ENCODE peak calls at places on chromosomes 6 and 20, in four cellular contexts. E, T, X and C are unnamed samples. For H3K4me1, the result is how much of the 10 kb centered on the place peaks cover.

GRCh38 chr20:18774207-18774606 is 39.4 kb upstream of the SCP2D1 start:
- DNase-seq in X (no peak), T (no peak), E (no peak), C (no peak)

GRCh38 chr6:16669227-16669626 is 92.0 kb downstream of the ATXN1 start:
- DNase-seq in E (no peak), X (peak), T (no peak), C (peak)

GRCh38 chr6:41558033-41558807 is 12.0 kb downstream of the FOXP4 start:
- DNase-seq in E (no peak), T (no peak), X (no peak), C (no peak)

GRCh38 chr20:571754-572331 is 28.3 kb upstream of the CSNK2A1 start:
- DNase-seq in X (peak), E (no peak), T (peak), C (no peak)

GRCh38 chr6:89566011-89566775 is 72.4 kb downstream of the LYRM2 start:
- DNase-seq in E (no peak), X (no peak), T (peak), C (no peak)

GRCh38 chr6:13429406-13429753 is 58.0 kb downstream of the GFOD1 start:
- DNase-seq in X (no peak), E (no peak), T (no peak), C (no peak)

GRCh38 chr6:125245523-125246264 is 56.1 kb downstream of the HDDC2 start:
- DNase-seq in X (peak), E (no peak), T (no peak), C (no peak)

GRCh38 chr6:139439278-139439813 is 64.9 kb upstream of the CITED2 start:
- DNase-seq in X (no peak), T (no peak), E (no peak), C (no peak)

GRCh38 chr20:51020657-51021056 is 2.2 kb downstream of the KCNG1 start:
- DNase-seq in X (no peak), E (no peak), T (no peak), C (no peak)

GRCh38 chr6:27650620-27651370 is 177.9 kb upstream of the ZNF184 start:
- DNase-seq in E (no peak), T (peak), X (no peak), C (no peak)

GRCh38 chr6:142207265-142207877 is 60.3 kb downstream of the VTA1 start:
- DNase-seq in E (peak), X (peak), T (peak), C (peak)

GRCh38 chr20:58431134-58431533 is 42.1 kb downstream of the VAPB start:
- DNase-seq in T (no peak), E (no peak), X (no peak), C (no peak)

GRCh38 chr20:57801046-57801445 is 91.2 kb upstream of the PMEPA1 start:
- DNase-seq in E (no peak), X (no peak), T (no peak), C (no peak)

GRCh38 chr20:51387125-51387865 is 155.2 kb downstream of the NFATC2 start:
- DNase-seq in E (no peak), T (no peak), X (no peak), C (no peak)

GRCh38 chr6:168571268-168571667 is 130.3 kb downstream of the SMOC2 start:
- DNase-seq in E (no peak), T (no peak), X (no peak), C (no peak)

GRCh38 chr20:4661191-4661590 is 60.5 kb upstream of the PRND start:
- DNase-seq in X (peak), E (peak), T (no peak), C (peak)

GRCh38 chr6:79671605-79672266 is 40.6 kb downstream of the SH3BGRL2 start:
- DNase-seq in T (no peak), X (peak), E (peak), C (peak)

GRCh38 chr20:4160761-4161305 is 145.5 kb upstream of the RNF24 start:
- DNase-seq in T (no peak), X (peak), E (no peak), C (no peak)

GRCh38 chr20:45704969-45705637 is at the start of gene WFDC10B:
- DNase-seq in E (no peak), T (no peak), X (peak), C (no peak)

GRCh38 chr6:147156799-147157382 is 47.3 kb upstream of the STXBP5 start:
- DNase-seq in E (no peak), X (no peak), T (no peak), C (no peak)

GRCh38 chr6:75334266-75335040 is 49.9 kb upstream of the TMEM30A start:
- DNase-seq in X (no peak), E (no peak), T (peak), C (no peak)

GRCh38 chr6:112683106-112683505 is 336.0 kb downstream of the RFPL4B start:
- DNase-seq in X (no peak), T (no peak), E (no peak), C (no peak)

GRCh38 chr6:11410539-11411307 is 126.8 kb upstream of the TMEM170B start:
- DNase-seq in T (no peak), E (no peak), X (no peak), C (no peak)

GRCh38 chr20:33681728-33682353 is 4.3 kb downstream of the E2F1 start:
- DNase-seq in E (no peak), X (no peak), T (no peak), C (no peak)

GRCh38 chr20:53750827-53751393 is 157.3 kb upstream of the ZNF217 start:
- DNase-seq in T (no peak), E (no peak), X (peak), C (no peak)

GRCh38 chr20:35307666-35308653 is 15.7 kb upstream of the FAM83C start:
- DNase-seq in X (no peak), T (no peak), E (no peak), C (no peak)

GRCh38 chr6:113881473-113881980 is 24.4 kb downstream of the MARCKS start:
- DNase-seq in X (no peak), E (no peak), T (no peak), C (no peak)

GRCh38 chr6:34602318-34603111 is 46.4 kb upstream of the SPDEF start:
- DNase-seq in T (no peak), X (peak), E (no peak), C (no peak)

GRCh38 chr6:12071064-12071615 is 59.0 kb downstream of the HIVEP1 start:
- DNase-seq in E (no peak), T (no peak), X (no peak), C (no peak)

GRCh38 chr20:6012166-6012565 is 41.7 kb downstream of the LRRN4 start:
- DNase-seq in T (no peak), E (no peak), X (no peak), C (no peak)

GRCh38 chr20:18284805-18285533 is 3.4 kb upstream of the ZNF133 start:
- DNase-seq in X (no peak), T (no peak), E (no peak), C (no peak)

GRCh38 chr20:31663838-31664695 is 26.4 kb downstream of the COX4I2 start:
- DNase-seq in X (peak), T (no peak), E (no peak), C (no peak)

GRCh38 chr6:46491201-46491788 is at the start of gene RCAN2:
- DNase-seq in T (peak), E (no peak), X (peak), C (peak)

GRCh38 chr6:20126789-20127653 is 85.2 kb downstream of the MBOAT1 start:
- DNase-seq in X (peak), T (peak), E (peak), C (peak)

GRCh38 chr20:45330476-45330875 is 17.7 kb downstream of the SDC4 start:
- DNase-seq in E (no peak), T (no peak), X (no peak), C (no peak)

GRCh38 chr6:30542404-30542725 is 13.9 kb downstream of the GNL1 start:
- DNase-seq in X (no peak), E (peak), T (no peak), C (peak)

GRCh38 chr6:163728442-163729126 is 314.1 kb downstream of the QKI start:
- DNase-seq in X (no peak), E (no peak), T (no peak), C (no peak)

DNA sequence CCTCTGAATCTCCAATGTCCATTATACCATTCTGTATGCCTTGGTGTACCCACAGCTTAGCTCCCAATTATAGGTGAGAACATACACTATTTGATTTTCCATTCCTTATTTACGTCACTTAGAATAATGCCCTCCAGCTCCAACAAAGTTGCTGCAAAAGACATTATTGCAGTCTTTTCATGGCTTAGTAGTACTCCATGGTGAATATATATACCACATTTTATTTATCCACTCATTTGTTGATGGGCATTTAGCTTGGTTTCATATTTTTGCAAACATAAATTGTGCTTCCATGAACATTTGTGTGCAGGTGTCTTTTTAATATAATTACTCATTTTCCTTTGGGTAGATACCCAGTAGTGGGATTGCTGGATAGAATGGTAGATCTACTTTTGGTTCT is 374.1 kb upstream of the HTR1E start:
- DNase-seq in E (no peak), X (no peak), T (no peak), C (no peak)
- H3K4me1 ChIP-seq in E (under half), X (under half), T (under half), C (under half)

DNA sequence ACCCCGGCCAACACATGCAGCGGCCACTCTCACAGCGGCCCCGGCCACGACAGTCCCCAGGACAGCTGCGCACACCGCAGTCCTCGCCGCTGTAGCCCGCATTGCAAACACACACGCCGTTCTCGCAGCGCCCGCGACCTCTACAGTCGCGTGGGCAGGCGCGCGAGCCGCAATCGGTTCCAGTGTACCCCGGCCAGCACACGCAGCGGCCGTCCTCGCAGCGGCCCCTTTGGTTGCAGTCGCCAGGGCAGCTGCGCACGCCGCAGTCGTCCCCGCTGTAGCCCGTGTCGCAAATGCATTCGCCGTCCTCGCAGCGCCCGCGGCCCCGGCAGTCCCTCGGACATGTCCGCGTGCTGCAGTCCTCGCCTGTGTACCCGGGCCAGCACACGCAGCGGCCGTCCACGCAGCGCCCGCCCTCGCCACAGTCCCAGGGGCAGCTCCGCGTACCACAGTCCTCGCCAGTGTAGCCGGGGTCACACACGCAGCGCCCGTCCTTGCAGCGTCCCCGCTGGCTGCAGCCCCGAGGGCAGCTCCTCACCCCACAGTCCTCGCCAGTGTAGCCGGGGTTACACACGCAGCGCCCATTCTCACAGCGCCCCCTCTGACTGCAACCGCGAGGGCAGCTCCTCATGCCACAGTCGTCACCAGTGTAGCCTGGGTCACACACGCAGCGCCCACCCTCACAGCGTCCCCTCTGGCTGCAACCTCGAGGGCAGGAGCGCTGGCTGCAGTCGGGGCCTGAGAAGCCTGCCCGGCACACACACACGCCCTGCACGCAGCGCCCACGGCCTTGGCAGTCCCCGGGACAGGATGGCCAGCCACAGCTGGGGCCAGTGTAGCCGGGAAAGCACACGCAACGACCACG is 12.5 kb downstream of the TNXB start:
- DNase-seq in X (no peak), T (no peak), E (no peak), C (no peak)
- H3K4me3 ChIP-seq in X (no peak), T (no peak), E (no peak), C (no peak)

GRCh38 chr20:10658051-10658823 is 15.6 kb downstream of the JAG1 start:
- DNase-seq in X (no peak), T (no peak), E (no peak), C (no peak)

GRCh38 chr20:10660661-10661060 is 13.1 kb downstream of the JAG1 start:
- DNase-seq in X (no peak), E (no peak), T (no peak), C (no peak)

GRCh38 chr20:10658876-10659632 is 14.7 kb downstream of the JAG1 start:
- DNase-seq in X (no peak), T (no peak), E (no peak), C (no peak)

GRCh38 chr20:10661261-10661660 is 12.5 kb downstream of the JAG1 start:
- DNase-seq in X (no peak), T (no peak), E (no peak), C (no peak)

DNA sequence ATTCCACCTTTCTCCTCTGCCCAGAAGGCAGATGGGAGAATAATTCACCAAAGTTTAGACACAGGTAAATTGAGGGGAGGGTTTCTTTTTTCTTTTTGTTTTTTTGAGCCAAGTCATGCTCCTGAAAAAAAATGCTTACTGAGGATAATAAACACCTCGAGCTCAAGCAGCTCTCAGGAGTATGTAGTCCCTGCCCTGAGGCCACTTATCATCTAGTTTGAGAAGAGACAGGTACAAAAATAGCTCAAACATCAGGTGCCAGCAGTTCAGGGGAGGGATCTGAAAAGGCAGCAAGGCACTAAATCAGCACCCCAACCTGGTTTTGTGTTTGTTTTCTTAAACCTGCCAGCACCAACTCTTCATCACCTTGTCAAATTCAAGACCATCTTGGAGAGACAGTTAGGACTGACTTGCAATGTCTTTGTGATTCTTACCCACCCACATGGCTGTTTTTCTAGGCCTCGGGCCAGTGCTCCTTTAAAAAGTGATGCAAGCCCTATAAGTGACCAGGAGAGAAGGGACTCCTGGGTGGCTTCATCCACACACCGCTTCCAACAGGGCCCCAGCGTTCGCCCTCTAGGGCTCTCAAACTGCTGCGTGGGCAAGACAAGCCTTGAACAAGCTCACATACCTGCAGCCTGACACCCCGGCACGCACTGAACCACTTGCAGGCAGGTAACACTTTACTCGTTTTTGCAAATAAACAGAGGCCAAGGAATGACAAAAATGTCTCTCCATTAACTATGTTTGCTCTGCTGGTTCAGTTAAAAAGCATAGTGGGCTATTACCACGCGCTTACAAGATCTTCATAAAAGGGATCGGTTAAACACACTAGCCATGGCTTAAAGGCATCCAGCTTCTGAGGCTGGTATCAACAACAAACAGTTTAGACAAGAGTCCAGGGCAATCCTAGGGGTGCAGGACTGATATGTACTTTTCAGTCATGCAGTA is 13.9 kb downstream of the JAG1 start:
- DNase-seq in T (no peak), X (peak), E (no peak), C (no peak)
- H3K4me1 ChIP-seq in T (under half), X (under half), E (under half), C (under half)

DNA sequence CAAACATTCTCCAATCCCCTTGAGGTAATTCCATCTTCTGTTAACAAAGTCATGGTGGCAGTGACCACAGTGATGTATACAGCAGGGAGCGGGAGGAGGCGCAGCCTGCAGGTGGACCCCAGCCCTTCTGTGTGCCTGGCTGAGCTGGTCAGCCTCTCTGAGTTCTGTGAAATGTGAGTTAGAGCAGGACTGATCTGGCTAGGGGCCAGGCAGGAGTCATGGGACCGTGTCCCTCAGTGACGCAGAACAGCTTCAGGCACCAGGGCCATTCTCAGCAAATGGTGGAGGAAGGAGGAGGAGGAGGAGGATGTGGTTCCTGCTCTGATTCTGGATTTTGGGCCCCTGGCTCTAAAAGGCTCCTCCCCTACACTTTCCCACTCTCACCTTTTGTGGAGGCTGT is 6.9 kb downstream of the PHACTR3 start:
- DNase-seq in E (no peak), X (no peak), T (no peak), C (no peak)
- H3K4me3 ChIP-seq in E (no peak), X (no peak), T (no peak), C (no peak)

GRCh38 chr6:43215066-43215465 is 14.2 kb downstream of the DNPH1 start:
- DNase-seq in E (no peak), T (no peak), X (no peak), C (no peak)
- H3K4me1 ChIP-seq in E (under half), T (under half), X (under half), C (under half)

DNA sequence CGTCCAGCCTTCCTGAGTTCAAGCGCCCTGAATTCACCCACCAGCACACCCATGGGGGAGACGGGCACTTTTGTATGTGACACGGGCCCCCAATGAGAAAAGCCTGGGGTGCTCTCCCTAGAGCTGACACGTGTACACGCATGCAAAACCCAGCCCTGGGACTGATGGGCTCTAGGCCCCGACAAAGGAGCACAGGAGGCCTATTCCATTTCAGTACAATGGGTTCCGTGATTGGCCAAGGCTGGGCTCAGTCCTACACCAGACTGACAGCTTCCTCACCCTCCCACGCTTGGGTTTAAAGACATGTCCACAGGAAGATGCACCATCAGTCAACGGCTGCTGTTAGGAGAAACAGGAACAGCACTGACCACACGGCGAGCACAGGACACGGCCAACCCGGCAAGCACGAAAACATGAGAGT is 8.8 kb downstream of the ZBTB46 start:
- DNase-seq in E (no peak), X (no peak), T (no peak), C (no peak)
- H3K4me3 ChIP-seq in E (no peak), X (no peak), T (no peak), C (no peak)